ENCODE peak calls at places on chromosomes 16 and 17, in ten cellular contexts. E, Z, K, G, X, P, A, R, O and U are unnamed samples.

GRCh38 chr16:3638916-3639644 is 15.4 kb upstream of the DNASE1 start:
- DNase-seq in E (no peak), Z (no peak), K (no peak), G (no peak), X (no peak), P (no peak), A (no peak), R (no peak), O (no peak), U (no peak)

GRCh38 chr17:31739300-31739699 is 119.7 kb downstream of the COPRS start:
- DNase-seq in E (no peak), Z (no peak), K (no peak), G (no peak), X (peak; percentile 29), P (no peak), A (no peak), R (no peak), O (peak; percentile 73), U (no peak)

GRCh38 chr17:4947411-4948165 is 742 bp downstream of the PFN1 start:
- DNase-seq in E (peak; percentile 60), Z (peak; percentile 38), K (peak; percentile 66), G (peak; percentile 37), X (peak; percentile 29), P (no peak), A (peak; percentile 77), R (no peak), O (peak; percentile 56), U (peak; percentile 57)

GRCh38 chr17:38864636-38865398 is 5.0 kb upstream of the LASP1 start:
- DNase-seq in E (peak; percentile 40), Z (no peak), K (no peak), G (peak; percentile 36), X (peak; percentile 63), P (no peak), A (no peak), R (no peak), O (peak; percentile 68), U (peak; percentile 42)

GRCh38 chr16:81767987-81768592 is 11.0 kb upstream of the PLCG2 start:
- DNase-seq in E (no peak), Z (peak; percentile 92), K (no peak), G (no peak), X (no peak), P (no peak), A (no peak), R (no peak), O (no peak), U (no peak)

GRCh38 chr17:79612468-79613194 is 1.8 kb upstream of the RBFOX3 start:
- DNase-seq in E (peak; percentile 77), Z (peak; percentile 79), K (no peak), G (peak; percentile 75), X (no peak), P (no peak), A (peak; percentile 72), R (peak; percentile 40), O (peak; percentile 12), U (no peak)

GRCh38 chr17:1627987-1628855 is at the start of gene SLC43A2:
- DNase-seq in E (peak; percentile 95), Z (peak; percentile 69), K (peak; percentile 82), G (peak; percentile 85), X (peak; percentile 56), P (no peak), A (peak; percentile 92), R (peak; percentile 85), O (peak; percentile 83), U (peak; percentile 80)

GRCh38 chr16:22628994-22629393 is 118.3 kb downstream of the NPIPB5 start:
- DNase-seq in E (no peak), Z (no peak), K (no peak), G (no peak), X (no peak), P (no peak), A (no peak), R (no peak), O (no peak), U (no peak)

GRCh38 chr16:25796239-25796638 is 104.5 kb downstream of the HS3ST4 start:
- DNase-seq in E (no peak), Z (no peak), K (no peak), G (no peak), X (no peak), P (no peak), A (no peak), R (no peak), O (no peak), U (no peak)

GRCh38 chr17:44628234-44629188 is 27.8 kb upstream of the MEIOC start:
- DNase-seq in E (peak; percentile 91), Z (no peak), K (peak; percentile 66), G (peak; percentile 86), X (no peak), P (no peak), A (peak; percentile 82), R (no peak), O (peak; percentile 63), U (peak; percentile 13)

GRCh38 chr17:5526821-5527598 is 40.6 kb downstream of the MIS12 start:
- DNase-seq in E (peak; percentile 79), Z (peak; percentile 85), K (peak; percentile 51), G (peak; percentile 78), X (peak; percentile 96), P (peak; percentile 76), A (no peak), R (peak; percentile 79), O (peak; percentile 91), U (peak; percentile 93)

GRCh38 chr17:46770818-46771600 is 47.5 kb downstream of the WNT3 start:
- DNase-seq in E (peak; percentile 72), Z (peak; percentile 84), K (peak; percentile 50), G (peak; percentile 58), X (no peak), P (no peak), A (peak; percentile 31), R (no peak), O (peak; percentile 46), U (peak; percentile 29)

GRCh38 chr16:70437017-70437581 is 1.8 kb downstream of the ST3GAL2 start:
- DNase-seq in E (peak; percentile 87), Z (no peak), K (no peak), G (peak; percentile 81), X (peak; percentile 91), P (no peak), A (peak; percentile 64), R (no peak), O (peak; percentile 93), U (peak; percentile 92)

GRCh38 chr16:89805136-89805905 is 11.1 kb downstream of the FANCA start:
- DNase-seq in E (no peak), Z (no peak), K (no peak), G (no peak), X (no peak), P (no peak), A (no peak), R (no peak), O (peak; percentile 33), U (peak; percentile 15)

DNA sequence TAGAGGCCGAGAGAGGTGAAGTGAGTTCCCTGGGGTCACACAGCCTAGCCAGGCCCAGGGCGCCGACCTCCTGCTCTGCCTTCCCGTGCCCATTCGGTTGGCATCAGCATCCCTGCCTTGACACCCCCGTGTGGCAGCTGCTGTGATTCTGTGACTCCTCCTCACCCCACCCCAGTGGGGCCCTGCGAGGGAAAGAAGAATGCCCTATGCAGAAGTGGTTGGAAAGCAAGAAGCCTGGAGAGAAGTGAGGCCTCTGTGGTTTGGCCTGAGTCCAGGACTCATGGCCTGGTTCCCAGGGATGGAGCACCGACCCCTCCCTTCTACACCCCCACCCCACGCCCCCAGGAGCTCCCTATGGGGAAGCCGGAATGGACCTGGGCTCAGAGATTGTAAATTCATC is 296.2 kb downstream of the SEC14L1 start:
- DNase-seq in E (no peak), Z (peak; percentile 35), K (peak; percentile 71), G (no peak), X (peak; percentile 61), P (no peak), A (peak; percentile 51), R (no peak), O (peak; percentile 94), U (peak; percentile 78)
- TF ChIP-seq CTCF in E (peak; percentile 10), Z (no peak), K (no peak), G (no peak), X (peak; percentile 18), P (no peak), A (peak; percentile 26), R (no peak), O (no peak), U (no peak)

DNA sequence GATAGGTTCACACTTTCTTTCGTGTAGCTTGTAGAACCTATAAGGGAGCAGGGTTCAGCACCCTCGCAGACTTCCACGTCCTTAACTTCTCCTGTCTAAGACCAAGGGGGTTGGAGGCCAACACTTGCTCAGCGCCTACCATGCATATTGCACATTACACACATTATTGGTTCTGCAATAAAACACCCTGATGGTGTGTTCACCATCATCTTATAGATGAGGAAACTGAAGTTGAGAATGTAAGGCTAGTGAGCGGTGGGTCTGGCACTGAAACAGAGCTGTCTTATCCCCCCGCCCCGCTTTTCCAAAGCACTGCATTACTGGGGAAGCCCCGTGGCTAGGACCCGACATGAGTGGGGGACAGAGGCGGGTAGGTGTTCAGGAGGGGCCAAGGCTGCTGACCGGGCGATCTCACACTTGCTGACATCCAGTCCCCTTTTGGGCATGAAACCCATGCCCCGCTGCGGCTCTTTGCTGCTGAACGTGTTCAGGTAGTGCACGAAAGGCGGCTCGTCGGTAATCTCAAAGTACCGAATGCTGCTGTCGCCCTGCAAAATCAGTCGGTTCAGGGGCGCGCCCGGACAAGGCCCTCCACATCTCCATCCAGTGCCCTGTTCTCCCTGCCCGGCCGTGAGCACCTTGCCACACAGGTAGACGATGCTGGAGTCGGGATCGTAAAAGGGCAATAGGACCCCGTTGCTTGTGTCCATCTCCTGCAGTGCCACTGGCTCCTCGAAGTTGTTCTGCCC is 6.2 kb downstream of the CORO6 start:
- DNase-seq in E (no peak), Z (no peak), K (no peak), G (no peak), X (no peak), P (no peak), A (no peak), R (no peak), O (no peak), U (no peak)
- H3K4me3 ChIP-seq in E (no peak overlapping the region), Z (peak overlapping the region; percentile 65), K (peak overlapping the region; percentile 31), G (no peak overlapping the region), X (peak overlapping the region; percentile 40), P (peak overlapping the region; percentile 52), A (no peak overlapping the region), R (peak overlapping the region; percentile 68), O (no peak overlapping the region), U (no peak overlapping the region)

DNA sequence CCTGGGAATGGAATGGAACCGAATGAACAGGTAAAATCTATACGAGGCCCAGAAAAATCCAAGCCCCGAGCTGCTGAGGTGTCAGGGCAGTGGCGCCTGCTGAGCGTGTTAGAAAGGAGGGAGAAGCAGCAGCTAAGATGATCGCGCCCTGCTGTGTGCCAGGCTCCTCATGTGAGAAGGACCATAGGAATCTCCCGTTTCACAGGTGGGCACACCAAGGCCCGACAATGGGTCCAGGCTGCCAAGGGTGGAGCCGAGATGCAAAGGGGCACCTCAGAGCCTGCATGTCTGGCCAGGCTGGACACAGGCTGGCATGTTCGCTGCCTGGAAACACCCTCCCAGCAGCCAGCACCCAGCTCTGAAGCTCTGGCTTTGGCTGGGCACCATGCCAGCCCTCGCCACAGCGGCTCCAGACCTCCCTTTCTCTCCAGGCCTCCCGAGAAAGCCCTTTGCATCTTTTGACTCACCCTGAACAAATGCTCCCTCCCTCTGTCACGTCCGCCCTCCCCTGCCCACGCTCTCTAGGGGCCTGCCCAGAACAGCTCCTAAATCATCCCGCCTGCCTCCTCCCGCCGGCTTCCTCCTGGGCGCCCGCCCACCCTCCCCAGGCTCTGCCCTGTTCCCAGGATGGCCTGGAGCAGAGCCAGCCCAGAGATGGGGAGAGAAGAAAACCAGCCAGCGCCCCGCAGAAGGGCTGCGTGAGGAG is 217.8 kb upstream of the GSE1 start:
- DNase-seq in E (peak; percentile 47), Z (peak; percentile 90), K (peak; percentile 73), G (peak; percentile 97), X (peak; percentile 95), P (peak; percentile 58), A (no peak), R (peak; percentile 32), O (peak; percentile 98), U (peak; percentile 97)
- TF ChIP-seq CTCF in E (no peak), Z (no peak), K (no peak), G (no peak), X (no peak), P (no peak), A (no peak), R (no peak), O (no peak), U (no peak)

GRCh38 chr17:32876414-32877163 is at the start of gene MYO1D:
- DNase-seq in E (peak; percentile 63), Z (peak; percentile 65), K (peak; percentile 43), G (peak; percentile 6), X (no peak), P (peak; percentile 21), A (peak; percentile 10), R (no peak), O (no peak), U (no peak)
- H3K4me3 ChIP-seq in E (peak within 1 kb of the TSS; percentile 91), Z (peak within 1 kb of the TSS; percentile 82), K (peak within 1 kb of the TSS; percentile 77), G (peak within 1 kb of the TSS; percentile 21), X (peak within 1 kb of the TSS; percentile 68), P (peak within 1 kb of the TSS; percentile 85), A (peak within 1 kb of the TSS; percentile 67), R (peak within 1 kb of the TSS; percentile 83), O (peak within 1 kb of the TSS; percentile 48), U (peak within 1 kb of the TSS; percentile 51)